ENCODE peak calls at places on chromosomes 5 and 9, in seven cellular contexts. A is lower lobe of right lung; L is AG04450; V is Peyer's patch; P is adrenal gland; B is CD4-positive, alpha-beta T cell; R is stomach. N is an unnamed sample.

GRCh38 chr5:181221105-181221791 is 1.8 kb upstream of the TRIM41 start:
- DNase-seq in A (no peak), L (no peak), V (no peak), P (no peak), B (peak), R (no peak), N (no peak)

GRCh38 chr9:115594551-115594950 is 476.6 kb upstream of the TNC start:
- DNase-seq in A (no peak), L (no peak), V (no peak), P (no peak), B (no peak), R (no peak), N (no peak)

GRCh38 chr9:112644449-112644965 is 73.4 kb downstream of the INIP start:
- DNase-seq in A (no peak), L (no peak), V (no peak), P (no peak), B (no peak), R (no peak), N (peak)

GRCh38 chr5:20469792-20470191 is 481.8 kb upstream of the CDH18 start:
- DNase-seq in A (no peak), L (no peak), V (no peak), P (no peak), B (no peak), R (no peak), N (no peak)

GRCh38 chr9:135500071-135500524 is 384 bp upstream of the MRPS2 start:
- DNase-seq in A (no peak), L (no peak), V (no peak), P (no peak), B (no peak), R (no peak), N (no peak)

GRCh38 chr5:143515829-143516228 is 112.3 kb upstream of the NR3C1 start:
- DNase-seq in A (no peak), L (no peak), V (no peak), P (no peak), B (no peak), R (no peak), N (no peak)

GRCh38 chr5:136034492-136034891 is 5.7 kb downstream of the TGFBI start:
- DNase-seq in A (no peak), L (no peak), V (no peak), P (no peak), B (no peak), R (no peak), N (no peak)

GRCh38 chr9:116318463-116319271 is 165.1 kb downstream of the PAPPA start:
- DNase-seq in A (no peak), L (peak), V (no peak), P (peak), B (no peak), R (no peak), N (peak)

GRCh38 chr5:95773325-95774059 is 42.4 kb downstream of the RHOBTB3 start:
- DNase-seq in A (no peak), L (no peak), V (no peak), P (no peak), B (no peak), R (no peak), N (no peak)

GRCh38 chr5:79495311-79495710 is 18.6 kb downstream of the HOMER1 start:
- DNase-seq in A (no peak), L (no peak), V (no peak), P (no peak), B (no peak), R (no peak), N (no peak)

GRCh38 chr9:32378993-32379729 is 5.3 kb upstream of the ACO1 start:
- DNase-seq in A (no peak), L (peak), V (no peak), P (peak), B (peak), R (no peak), N (peak)

GRCh38 chr5:32960340-32961065 is 249.4 kb downstream of the NPR3 start:
- DNase-seq in A (no peak), L (no peak), V (no peak), P (no peak), B (no peak), R (no peak), N (no peak)

GRCh38 chr9:134437417-134438203 is 111.4 kb downstream of the RXRA start:
- DNase-seq in A (no peak), L (no peak), V (no peak), P (no peak), B (no peak), R (peak), N (peak)

GRCh38 chr9:109166771-109167601 is at the start of gene FRRS1L:
- DNase-seq in A (no peak), L (no peak), V (no peak), P (peak), B (no peak), R (no peak), N (peak)

GRCh38 chr5:61047346-61047745 is 102.3 kb downstream of the NDUFAF2 start:
- DNase-seq in A (no peak), L (no peak), V (no peak), P (no peak), B (no peak), R (no peak), N (no peak)

GRCh38 chr5:76528547-76529334 is 94.5 kb downstream of the F2RL2 start:
- DNase-seq in A (no peak), L (no peak), V (no peak), P (no peak), B (no peak), R (no peak), N (no peak)

GRCh38 chr5:5021436-5021835 is 118.7 kb upstream of the ADAMTS16 start:
- DNase-seq in A (no peak), L (no peak), V (no peak), P (no peak), B (no peak), R (no peak), N (no peak)

GRCh38 chr5:160269017-160269416 is 39.7 kb downstream of the FABP6 start:
- DNase-seq in A (peak), L (peak), V (peak), P (peak), B (no peak), R (peak), N (no peak)

GRCh38 chr9:126485662-126486061 is 128.1 kb upstream of the LMX1B start:
- DNase-seq in A (no peak), L (no peak), V (no peak), P (no peak), B (no peak), R (no peak), N (no peak)

GRCh38 chr9:27489087-27489876 is 34.8 kb upstream of the IFNK start:
- DNase-seq in A (no peak), L (no peak), V (no peak), P (no peak), B (no peak), R (no peak), N (peak)

GRCh38 chr5:15877905-15878304 is 301.7 kb downstream of the MARCHF11 start:
- DNase-seq in A (no peak), L (no peak), V (no peak), P (no peak), B (no peak), R (no peak), N (no peak)

DNA sequence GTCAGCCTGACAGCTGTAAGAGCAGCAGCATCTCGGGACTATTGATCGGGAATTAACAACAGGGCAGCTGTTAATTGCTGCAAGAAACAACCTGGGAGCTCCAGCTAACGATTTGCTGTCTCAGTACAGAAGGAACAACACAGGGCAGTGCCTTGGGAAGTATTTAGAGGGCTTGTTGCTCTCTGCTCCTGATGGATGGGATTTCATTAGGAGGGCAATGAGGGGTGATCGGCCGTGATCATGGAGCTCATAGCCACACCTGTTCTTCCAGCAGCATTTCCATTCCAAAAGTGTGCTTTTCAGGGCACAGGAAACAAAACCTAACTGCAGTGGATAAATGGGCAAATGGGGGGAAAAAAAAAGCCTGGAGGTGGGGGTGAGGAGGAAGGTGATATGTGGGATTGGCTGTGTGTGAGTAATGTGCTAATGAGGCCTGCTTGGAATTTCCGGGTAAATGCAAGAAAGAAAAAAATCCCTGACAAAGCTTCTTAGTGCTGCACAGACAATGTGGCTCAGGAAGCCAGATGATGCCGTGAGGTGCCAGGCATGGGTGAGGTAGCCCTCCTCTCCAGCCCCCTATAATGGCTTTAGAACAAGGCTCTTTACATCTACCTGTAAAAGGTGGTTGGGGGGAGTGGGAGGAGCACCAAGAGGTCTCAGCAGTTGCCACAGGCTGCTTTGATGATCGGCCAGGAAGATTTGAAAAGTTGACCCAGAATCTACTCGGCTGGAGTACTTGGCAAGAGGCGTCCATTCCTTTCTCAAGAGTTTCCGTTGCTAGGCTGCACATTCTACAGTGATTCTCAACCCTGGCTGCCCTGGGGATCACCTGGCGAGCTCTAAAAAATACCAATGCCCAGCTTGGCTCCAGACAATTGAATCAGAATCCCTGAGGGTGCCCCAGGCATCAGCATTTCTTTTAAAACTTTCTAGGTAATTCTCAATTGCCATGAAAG is 139.5 kb upstream of the KLF9 start:
- DNase-seq in A (peak), L (no peak), V (no peak), P (no peak), B (no peak), R (no peak), N (peak)
- H3K27ac ChIP-seq in A (peak), L (no peak), V (no peak), P (no peak), B (no peak), R (no peak), N (no peak)

GRCh38 chr5:153707626-153708025 is 217.2 kb downstream of the GRIA1 start:
- DNase-seq in A (no peak), L (no peak), V (no peak), P (no peak), B (no peak), R (no peak), N (no peak)
- TF ChIP-seq CTCF in A (no peak), L (no peak), V (no peak), P (no peak), B (no peak), R (no peak), N (no peak)

GRCh38 chr5:132456553-132457361 is 33.8 kb downstream of the IRF1 start:
- DNase-seq in A (peak), L (no peak), V (peak), P (peak), B (peak), R (peak), N (no peak)
- H3K27ac ChIP-seq in A (peak), L (peak), V (peak), P (peak), B (peak), R (peak), N (no peak)

GRCh38 chr9:129028192-129028966 is at the start of gene SH3GLB2:
- DNase-seq in A (peak), L (peak), V (peak), P (peak), B (peak), R (peak), N (peak)
- TF ChIP-seq CTCF in A (peak), L (peak), V (peak), P (peak), B (no peak), R (peak), N (peak)

GRCh38 chr9:35027361-35027760 is 37.8 kb downstream of the DNAJB5 start:
- DNase-seq in A (no peak), L (no peak), V (no peak), P (no peak), B (no peak), R (no peak), N (no peak)
- H3K27ac ChIP-seq in A (no peak), L (no peak), V (no peak), P (peak), B (no peak), R (no peak), N (no peak)

GRCh38 chr9:94593459-94594345 is at the start of gene FBP2:
- DNase-seq in A (no peak), L (no peak), V (no peak), P (peak), B (no peak), R (peak), N (no peak)
- TF ChIP-seq CTCF in A (no peak), L (no peak), V (no peak), P (no peak), B (no peak), R (no peak), N (no peak)

GRCh38 chr5:172745836-172746235 is 25.2 kb downstream of the DUSP1 start:
- DNase-seq in A (no peak), L (no peak), V (no peak), P (no peak), B (no peak), R (no peak), N (no peak)

GRCh38 chr5:172745406-172745805 is 25.6 kb downstream of the DUSP1 start:
- DNase-seq in A (no peak), L (no peak), V (no peak), P (no peak), B (no peak), R (no peak), N (no peak)

GRCh38 chr5:172746725-172747124 is 24.3 kb downstream of the DUSP1 start:
- DNase-seq in A (no peak), L (no peak), V (no peak), P (no peak), B (no peak), R (no peak), N (no peak)

GRCh38 chr5:172743112-172743959 is 27.7 kb downstream of the DUSP1 start:
- DNase-seq in A (no peak), L (no peak), V (no peak), P (no peak), B (no peak), R (no peak), N (no peak)

GRCh38 chr5:172744106-172745104 is 26.6 kb downstream of the DUSP1 start:
- DNase-seq in A (peak), L (no peak), V (no peak), P (no peak), B (no peak), R (peak), N (peak)
- H3K27ac ChIP-seq in A (peak), L (no peak), V (no peak), P (no peak), B (no peak), R (peak), N (no peak)

DNA sequence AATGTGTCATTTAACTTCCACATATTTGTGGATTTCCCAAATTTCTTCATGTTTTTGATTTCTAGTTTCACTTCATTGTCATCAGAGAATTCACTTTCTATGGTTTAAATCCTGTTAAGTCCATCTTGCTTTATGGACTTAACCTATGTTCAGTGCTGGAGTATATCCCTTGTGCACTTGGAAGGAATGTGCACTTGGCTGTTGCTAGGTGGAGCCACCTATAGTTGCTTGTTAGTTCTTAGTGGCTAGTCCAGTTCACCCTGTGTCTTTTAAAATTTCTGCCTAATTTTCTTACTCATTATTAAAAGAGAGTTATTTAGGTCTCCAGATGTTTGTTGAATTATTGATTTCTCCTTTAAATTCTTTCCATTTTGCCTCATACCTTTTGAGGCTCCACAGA is 1472.5 kb upstream of the CDH6 start:
- DNase-seq in A (no peak), L (no peak), V (no peak), P (no peak), B (no peak), R (no peak), N (no peak)
- TF ChIP-seq CTCF in A (no peak), L (no peak), V (no peak), P (no peak), B (no peak), R (no peak), N (peak)

DNA sequence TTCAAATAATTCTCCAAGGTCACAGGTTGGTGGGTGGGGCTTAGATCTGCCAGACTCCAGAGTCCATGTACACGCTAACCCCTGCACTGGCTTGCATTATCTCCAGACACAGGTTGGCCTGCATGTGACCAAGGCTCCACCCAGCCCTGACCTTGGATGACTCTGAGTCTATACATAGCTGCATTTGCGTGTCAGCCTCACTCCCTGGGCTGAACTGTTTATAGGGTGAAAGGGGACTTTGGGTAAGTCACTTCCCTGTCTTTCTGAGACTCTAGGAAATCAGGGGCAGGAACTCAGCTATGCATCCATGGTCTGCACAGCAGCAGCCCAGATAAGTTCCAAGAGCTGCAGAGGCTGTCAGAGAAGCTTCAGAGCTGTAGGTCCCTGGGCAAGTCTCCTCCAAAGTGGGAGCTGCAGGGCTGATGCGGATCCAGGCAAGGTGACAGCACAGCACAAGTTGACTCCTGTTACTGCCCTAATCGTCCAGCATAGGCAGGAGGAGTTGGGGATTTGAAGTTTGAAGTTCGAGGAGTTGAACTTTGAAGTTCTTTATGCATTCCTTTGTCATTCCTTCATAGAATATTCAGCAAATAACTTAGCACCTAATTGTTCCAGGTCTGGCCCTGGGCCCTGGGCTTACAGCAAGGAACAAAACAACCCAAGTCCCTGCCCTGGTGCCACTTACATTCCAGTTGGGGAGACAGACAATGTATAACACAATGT is 53.4 kb downstream of the SLC22A5 start:
- DNase-seq in A (peak), L (no peak), V (peak), P (peak), B (no peak), R (peak), N (peak)
- H3K27ac ChIP-seq in A (peak), L (peak), V (peak), P (peak), B (peak), R (peak), N (no peak)